ENCODE peak calls at places on chromosomes 13 and 19, in ten cellular contexts. K is AG09309; D is psoas muscle; Q is pancreas; G is CD4-positive, CD25-positive, alpha-beta regulatory T cell; I is CD4-positive, alpha-beta memory T cell; X is AG04449; P is GM06990; J is uterus; W is mucosa of descending colon. O is an unnamed sample.

GRCh38 chr13:95784161-95784880 is 107.4 kb downstream of the DNAJC3 start:
- DNase-seq in D (no peak), I (no peak), K (peak), G (no peak), P (no peak), X (peak), J (no peak), Q (no peak), W (no peak), O (no peak)

GRCh38 chr13:63942372-63942771 is 2526.7 kb upstream of the PCDH20 start:
- DNase-seq in I (no peak), K (no peak), Q (no peak), W (no peak), X (no peak), D (no peak), G (no peak), J (no peak), P (no peak), O (no peak)

GRCh38 chr19:4099054-4099764 is 24.7 kb downstream of the MAP2K2 start:
- DNase-seq in W (no peak), D (no peak), G (no peak), I (no peak), J (no peak), X (no peak), P (no peak), Q (peak), K (no peak), O (peak)

GRCh38 chr19:3818918-3819317 is 32.7 kb upstream of the MATK start:
- DNase-seq in I (no peak), P (no peak), J (no peak), G (no peak), D (no peak), K (no peak), W (no peak), X (no peak), Q (peak), O (no peak)

GRCh38 chr19:48795855-48796142 is 15.0 kb downstream of the BCAT2 start:
- DNase-seq in K (no peak), D (peak), J (peak), G (no peak), P (no peak), Q (no peak), I (no peak), X (no peak), W (peak), O (no peak)

GRCh38 chr13:28558126-28558525 is 63.2 kb upstream of the FLT1 start:
- DNase-seq in I (no peak), X (peak), W (no peak), Q (no peak), P (no peak), D (no peak), K (peak), G (no peak), J (no peak), O (no peak)

GRCh38 chr13:104530741-104531140 is 1464.5 kb upstream of the SLC10A2 start:
- DNase-seq in K (no peak), W (no peak), Q (no peak), I (no peak), P (no peak), X (no peak), D (no peak), G (no peak), J (no peak), O (no peak)

GRCh38 chr13:33108620-33109019 is 92.4 kb downstream of the KL start:
- DNase-seq in I (no peak), J (no peak), G (no peak), K (no peak), P (no peak), Q (no peak), D (no peak), W (no peak), X (no peak), O (no peak)

GRCh38 chr13:106299616-106300015 is 235.8 kb downstream of the EFNB2 start:
- DNase-seq in X (no peak), P (no peak), G (no peak), W (no peak), D (no peak), J (no peak), Q (no peak), I (no peak), K (no peak), O (no peak)

GRCh38 chr13:24654741-24655140 is 25.5 kb upstream of the ATP12A start:
- DNase-seq in P (no peak), X (no peak), K (peak), D (no peak), Q (no peak), J (no peak), G (no peak), I (no peak), W (no peak), O (no peak)

GRCh38 chr19:42229855-42230331 is 9.8 kb downstream of the ZNF526 start:
- DNase-seq in J (no peak), X (no peak), Q (peak), I (no peak), G (no peak), P (no peak), W (no peak), K (no peak), D (no peak), O (no peak)

GRCh38 chr19:55600336-55601028 is 394 bp downstream of the ZNF524 start:
- DNase-seq in G (peak), W (no peak), D (no peak), P (no peak), Q (no peak), X (no peak), K (no peak), J (no peak), I (no peak), O (peak)

GRCh38 chr19:4120531-4120930 is 3.4 kb downstream of the MAP2K2 start:
- DNase-seq in W (no peak), J (no peak), K (no peak), G (no peak), Q (no peak), X (no peak), D (no peak), I (no peak), P (no peak), O (no peak)

GRCh38 chr19:1064661-1065605 is 2.0 kb upstream of the ARHGAP45 start:
- DNase-seq in G (peak), J (no peak), X (no peak), W (peak), P (peak), Q (peak), D (peak), I (peak), K (no peak), O (peak)

GRCh38 chr19:56732974-56733373 is 61.4 kb upstream of the ZNF835 start:
- DNase-seq in J (no peak), G (no peak), K (no peak), P (no peak), X (no peak), I (no peak), D (no peak), Q (no peak), W (no peak), O (no peak)

GRCh38 chr19:4077011-4077382 is 10.3 kb upstream of the ZBTB7A start:
- DNase-seq in X (no peak), K (no peak), G (no peak), J (no peak), W (peak), D (no peak), I (no peak), P (no peak), Q (peak), O (no peak)

DNA sequence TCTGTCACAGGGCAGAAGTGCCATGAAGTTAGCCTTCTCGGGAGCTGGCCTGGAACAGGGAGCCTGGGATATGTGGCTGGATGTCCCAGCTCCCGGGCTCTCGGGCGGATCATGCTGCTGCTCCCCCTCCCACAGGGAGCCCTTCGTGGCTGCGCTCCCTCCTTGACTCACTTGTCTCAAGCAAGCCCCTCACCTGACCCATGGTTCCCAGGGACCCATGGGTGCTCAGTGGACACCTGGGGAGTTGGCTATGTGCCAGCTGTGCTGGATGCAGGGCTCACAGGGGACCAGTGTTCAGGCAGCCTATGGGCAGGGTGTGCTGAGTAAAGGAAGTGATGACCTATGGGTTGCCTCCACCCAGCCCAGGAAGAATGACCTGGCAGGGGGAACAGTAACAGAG is 213.1 kb upstream of the SGCG start:
- DNase-seq in D (no peak), W (no peak), Q (no peak), I (no peak), J (no peak), X (no peak), G (no peak), K (no peak), P (no peak), O (no peak)
- H3K4me3 ChIP-seq in D (no peak), W (no peak), Q (no peak), I (no peak), J (no peak), X (no peak), G (no peak), K (no peak), P (no peak), O (no peak)

DNA sequence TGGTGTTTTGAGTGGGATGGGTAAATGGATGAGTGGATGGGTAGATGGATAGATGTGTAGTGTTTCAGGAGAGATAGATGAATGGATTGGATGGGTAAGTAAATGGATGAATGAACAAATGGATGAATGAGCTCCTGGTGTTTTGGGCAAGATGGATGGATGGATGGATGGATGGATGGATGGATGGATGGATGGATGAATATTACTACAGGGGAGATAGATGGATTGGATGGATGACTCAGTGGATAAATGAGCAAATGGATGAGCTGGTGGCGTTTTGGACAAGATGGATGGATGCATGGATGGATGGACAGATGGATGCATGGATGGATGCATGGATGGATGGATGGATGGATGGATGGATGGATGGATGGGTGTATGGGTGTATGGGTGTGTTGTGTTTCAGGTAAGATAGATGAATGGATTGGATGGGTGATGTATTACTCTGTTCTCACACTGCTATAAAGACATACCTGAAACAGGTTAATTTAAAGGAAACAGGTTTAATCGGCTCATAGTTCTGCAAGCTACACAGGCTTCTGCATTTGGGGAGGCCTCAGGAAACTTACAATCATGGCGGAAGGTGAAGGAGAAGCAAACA is 12.3 kb downstream of the ZSWIM4 start:
- DNase-seq in X (no peak), Q (no peak), D (no peak), K (no peak), J (no peak), I (no peak), W (no peak), P (no peak), G (no peak), O (no peak)
- H3K4me3 ChIP-seq in X (no peak), Q (no peak), D (no peak), K (no peak), J (no peak), I (no peak), W (no peak), P (no peak), G (no peak), O (no peak)

GRCh38 chr13:79403113-79403512 is 2.9 kb downstream of the RBM26 start:
- DNase-seq in D (no peak), K (no peak), J (no peak), P (no peak), W (no peak), I (no peak), X (no peak), Q (no peak), G (no peak), O (no peak)

GRCh38 chr13:79402074-79402635 is 3.9 kb downstream of the RBM26 start:
- DNase-seq in P (no peak), G (no peak), K (no peak), J (no peak), I (no peak), W (no peak), X (no peak), D (no peak), Q (no peak), O (no peak)

GRCh38 chr13:79404361-79404760 is 1.7 kb downstream of the RBM26 start:
- DNase-seq in G (no peak), W (no peak), P (no peak), I (no peak), D (no peak), Q (no peak), J (no peak), K (no peak), X (no peak), O (no peak)

GRCh38 chr13:79401259-79402071 is 4.6 kb downstream of the RBM26 start:
- DNase-seq in G (peak), W (no peak), J (no peak), K (no peak), D (no peak), X (no peak), I (no peak), Q (no peak), P (no peak), O (no peak)

GRCh38 chr13:79402679-79403078 is 3.4 kb downstream of the RBM26 start:
- DNase-seq in I (no peak), P (no peak), W (no peak), J (no peak), D (no peak), X (no peak), K (no peak), G (no peak), Q (no peak), O (no peak)
- H3K4me3 ChIP-seq in I (peak), P (peak), W (no peak), J (no peak), D (peak), X (no peak), K (no peak), G (peak), Q (no peak), O (no peak)

GRCh38 chr19:50277966-50278580 is 51.1 kb downstream of the KCNC3 start:
- DNase-seq in W (no peak), G (no peak), I (no peak), K (no peak), P (no peak), Q (peak), X (no peak), J (no peak), D (no peak), O (no peak)

GRCh38 chr19:50275577-50276368 is 53.4 kb downstream of the KCNC3 start:
- DNase-seq in I (no peak), Q (peak), X (no peak), P (no peak), J (no peak), W (no peak), D (no peak), G (no peak), K (no peak), O (no peak)

GRCh38 chr19:50280074-50280473 is 49.1 kb downstream of the KCNC3 start:
- DNase-seq in P (no peak), Q (no peak), I (no peak), J (no peak), G (no peak), W (no peak), X (no peak), K (no peak), D (no peak), O (no peak)

GRCh38 chr19:50273821-50274220 is 55.4 kb downstream of the KCNC3 start:
- DNase-seq in Q (no peak), K (no peak), I (no peak), G (no peak), X (no peak), J (no peak), W (no peak), P (no peak), D (no peak), O (no peak)

GRCh38 chr19:50276370-50277063 is 52.7 kb downstream of the KCNC3 start:
- DNase-seq in W (no peak), J (no peak), I (no peak), D (no peak), Q (no peak), G (no peak), P (no peak), X (no peak), K (no peak), O (no peak)
- H3K4me3 ChIP-seq in W (no peak), J (no peak), I (no peak), D (no peak), Q (no peak), G (no peak), P (no peak), X (no peak), K (no peak), O (no peak)

GRCh38 chr13:83702021-83702420 is 180.3 kb downstream of the SLITRK1 start:
- DNase-seq in K (no peak), J (no peak), D (no peak), P (no peak), I (no peak), Q (no peak), G (no peak), W (no peak), X (no peak), O (no peak)
- H3K4me3 ChIP-seq in K (no peak), J (no peak), D (no peak), P (no peak), I (no peak), Q (no peak), G (no peak), W (no peak), X (no peak), O (no peak)

GRCh38 chr19:35793381-35794165 is 18.2 kb downstream of the ARHGAP33 start:
- DNase-seq in X (no peak), P (no peak), G (no peak), D (no peak), J (no peak), Q (no peak), W (no peak), I (no peak), K (no peak), O (no peak)

GRCh38 chr19:35797663-35798062 is 15.0 kb downstream of the PRODH2 start:
- DNase-seq in J (no peak), K (no peak), W (no peak), X (no peak), G (no peak), D (no peak), Q (peak), P (no peak), I (no peak), O (no peak)

GRCh38 chr19:35792312-35792711 is 16.9 kb downstream of the ARHGAP33 start:
- DNase-seq in G (no peak), I (no peak), J (no peak), K (no peak), X (no peak), W (no peak), P (no peak), D (no peak), Q (no peak), O (no peak)

GRCh38 chr19:35792888-35793287 is 17.5 kb downstream of the ARHGAP33 start:
- DNase-seq in P (no peak), X (no peak), W (no peak), D (no peak), I (no peak), G (no peak), J (no peak), Q (no peak), K (no peak), O (no peak)

GRCh38 chr19:35796645-35797542 is 15.8 kb downstream of the PRODH2 start:
- DNase-seq in X (no peak), J (no peak), W (no peak), K (no peak), G (no peak), D (no peak), I (no peak), Q (peak), P (no peak), O (no peak)
- H3K4me3 ChIP-seq in X (no peak), J (no peak), W (no peak), K (no peak), G (no peak), D (no peak), I (no peak), Q (no peak), P (no peak), O (no peak)

O was measured in lung.